ENCODE peak calls at places on chromosome 2, in seven cellular contexts. U is cardiac fibroblast; R is stomach; V is DMS79; G is ovary; D is stimulated activated CD4-positive, alpha-beta T cell treated with anti-CD3 and anti-CD28 coated beads, Interleukin-1b, Interleukin-23, amount 100 ng/mL, for 24 hours; T is GM04504. X is an unnamed sample.

GRCh38 chr2:239025951-239026461 is 178.1 kb downstream of the TWIST2 start:
- DNase-seq in T (no peak), V (no peak), G (no peak), R (no peak), U (no peak), D (no peak), X (no peak)

GRCh38 chr2:214587442-214587841 is 176.6 kb downstream of the VWC2L start:
- DNase-seq in G (no peak), D (no peak), T (no peak), U (no peak), V (no peak), R (no peak), X (no peak)

GRCh38 chr2:55093381-55093780 is 43.1 kb upstream of the RTN4 start:
- DNase-seq in D (no peak), V (no peak), T (no peak), G (no peak), U (peak), R (no peak), X (no peak)

GRCh38 chr2:55049794-55050132 is 488 bp downstream of the RTN4 start:
- DNase-seq in U (no peak), T (no peak), D (no peak), G (no peak), V (no peak), R (no peak), X (no peak)

GRCh38 chr2:176468471-176468870 is 199.2 kb downstream of the MTX2 start:
- DNase-seq in U (no peak), V (no peak), G (no peak), D (no peak), T (no peak), R (no peak), X (no peak)

GRCh38 chr2:19474128-19474527 is 115.7 kb upstream of the OSR1 start:
- DNase-seq in R (no peak), D (no peak), T (peak), V (no peak), G (no peak), U (peak), X (peak)

GRCh38 chr2:10963155-10963554 is 51.4 kb downstream of the KCNF1 start:
- DNase-seq in V (no peak), T (no peak), G (no peak), R (no peak), U (no peak), D (no peak), X (no peak)

GRCh38 chr2:201116959-201117734 is 1.2 kb downstream of the CFLAR start:
- DNase-seq in G (peak), V (peak), D (no peak), R (peak), T (peak), U (peak), X (peak)

GRCh38 chr2:43057026-43057741 is 169.2 kb downstream of the ZFP36L2 start:
- DNase-seq in D (no peak), U (peak), G (peak), R (peak), V (peak), T (no peak), X (no peak)

GRCh38 chr2:16747257-16747656 is 81.6 kb upstream of the CYRIA start:
- DNase-seq in V (no peak), G (no peak), R (no peak), D (no peak), T (no peak), U (no peak), X (no peak)

GRCh38 chr2:12787891-12788783 is 71.4 kb downstream of the TRIB2 start:
- DNase-seq in R (no peak), D (no peak), U (peak), T (no peak), G (no peak), V (no peak), X (no peak)

GRCh38 chr2:118003396-118003824 is 10.5 kb downstream of the CCDC93 start:
- DNase-seq in U (peak), R (peak), D (no peak), V (no peak), G (peak), T (peak), X (peak)

GRCh38 chr2:237818066-237818473 is 19.5 kb downstream of the RBM44 start:
- DNase-seq in U (peak), T (peak), R (no peak), V (no peak), D (no peak), G (no peak), X (no peak)

GRCh38 chr2:167294031-167294774 is 405.9 kb downstream of the XIRP2 start:
- DNase-seq in D (no peak), U (peak), R (no peak), G (peak), T (no peak), V (peak), X (no peak)

GRCh38 chr2:179467111-179467510 is 202.5 kb upstream of the SESTD1 start:
- DNase-seq in V (no peak), T (no peak), R (no peak), G (no peak), D (no peak), U (no peak), X (no peak)

GRCh38 chr2:237631029-237631785 is 3.8 kb downstream of the LRRFIP1 start:
- DNase-seq in R (no peak), G (no peak), D (no peak), V (no peak), T (no peak), U (no peak), X (no peak)

GRCh38 chr2:106095478-106096392 is 98.4 kb downstream of the UXS1 start:
- DNase-seq in T (no peak), U (no peak), V (no peak), R (no peak), G (no peak), D (peak), X (peak)

GRCh38 chr2:189783451-189783926 is 650 bp downstream of the ORMDL1 start:
- DNase-seq in T (no peak), D (no peak), U (peak), R (no peak), G (no peak), V (peak), X (no peak)

GRCh38 chr2:37324536-37324785 is 172 bp downstream of the PRKD3 start:
- DNase-seq in G (peak), V (no peak), U (peak), R (no peak), D (peak), T (no peak), X (peak)

GRCh38 chr2:74418312-74418711 is 3.1 kb downstream of the C2orf81 start:
- DNase-seq in R (no peak), V (no peak), U (no peak), T (no peak), D (no peak), G (no peak), X (no peak)

X was measured in immature natural killer cell.